ENCODE peak calls at places on chromosomes 3 and 15, in ten cellular contexts. One of them, this sample, is unnamed.

GRCh38 chr3:192571197-192571791 is 156.0 kb downstream of the FGF12 start:
- DNase-seq in prostate gland: peak; percentile 59
- DNase-seq in PC-3: peak; percentile 70
- DNase-seq in CD4-positive, alpha-beta T cell: no peak
- DNase-seq in lower lobe of right lung: peak; percentile 42
- DNase-seq in left lung: peak; percentile 44
- DNase-seq in mesenchymal stem cell: no peak
- DNase-seq in esophagus squamous epithelium: no peak
- DNase-seq in substantia nigra: peak; percentile 19
- DNase-seq in psoas muscle: peak; percentile 79
- DNase-seq in this sample: no peak

GRCh38 chr3:4825572-4826236 is 153.5 kb upstream of the BHLHE40 start:
- DNase-seq in psoas muscle: peak; percentile 63
- DNase-seq in lower lobe of right lung: peak; percentile 80
- DNase-seq in mesenchymal stem cell: no peak
- DNase-seq in CD4-positive, alpha-beta T cell: no peak
- DNase-seq in esophagus squamous epithelium: no peak
- DNase-seq in left lung: peak; percentile 84
- DNase-seq in PC-3: no peak
- DNase-seq in prostate gland: no peak
- DNase-seq in substantia nigra: no peak
- DNase-seq in this sample: no peak

GRCh38 chr15:77107068-77107467 is 36.2 kb upstream of the TSPAN3 start:
- DNase-seq in left lung: no peak
- DNase-seq in lower lobe of right lung: no peak
- DNase-seq in mesenchymal stem cell: peak; percentile 22
- DNase-seq in substantia nigra: no peak
- DNase-seq in esophagus squamous epithelium: no peak
- DNase-seq in psoas muscle: peak; percentile 70
- DNase-seq in PC-3: no peak
- DNase-seq in prostate gland: no peak
- DNase-seq in CD4-positive, alpha-beta T cell: no peak
- DNase-seq in this sample: no peak

GRCh38 chr3:136632625-136633081 is 119.5 kb downstream of the STAG1 start:
- DNase-seq in CD4-positive, alpha-beta T cell: no peak
- DNase-seq in left lung: no peak
- DNase-seq in esophagus squamous epithelium: no peak
- DNase-seq in prostate gland: no peak
- DNase-seq in lower lobe of right lung: no peak
- DNase-seq in mesenchymal stem cell: no peak
- DNase-seq in psoas muscle: no peak
- DNase-seq in PC-3: peak; percentile 92
- DNase-seq in substantia nigra: no peak
- DNase-seq in this sample: no peak

GRCh38 chr15:40238927-40239591 is at the start of gene PAK6:
- DNase-seq in prostate gland: peak; percentile 81
- DNase-seq in mesenchymal stem cell: peak; percentile 53
- DNase-seq in lower lobe of right lung: peak; percentile 66
- DNase-seq in psoas muscle: peak; percentile 68
- DNase-seq in PC-3: peak; percentile 93
- DNase-seq in substantia nigra: peak; percentile 46
- DNase-seq in CD4-positive, alpha-beta T cell: no peak
- DNase-seq in esophagus squamous epithelium: no peak
- DNase-seq in left lung: peak; percentile 80
- DNase-seq in this sample: no peak

GRCh38 chr15:97652700-97653167 is 307.8 kb upstream of the ARRDC4 start:
- DNase-seq in lower lobe of right lung: no peak
- DNase-seq in prostate gland: no peak
- DNase-seq in esophagus squamous epithelium: no peak
- DNase-seq in mesenchymal stem cell: peak; percentile 2
- DNase-seq in psoas muscle: peak; percentile 54
- DNase-seq in substantia nigra: no peak
- DNase-seq in left lung: no peak
- DNase-seq in CD4-positive, alpha-beta T cell: no peak
- DNase-seq in PC-3: no peak
- DNase-seq in this sample: no peak

GRCh38 chr3:29430558-29430971 is 149.7 kb downstream of the RBMS3 start:
- DNase-seq in prostate gland: no peak
- DNase-seq in esophagus squamous epithelium: no peak
- DNase-seq in psoas muscle: no peak
- DNase-seq in left lung: no peak
- DNase-seq in substantia nigra: no peak
- DNase-seq in CD4-positive, alpha-beta T cell: no peak
- DNase-seq in PC-3: peak; percentile 26
- DNase-seq in mesenchymal stem cell: peak; percentile 54
- DNase-seq in lower lobe of right lung: no peak
- DNase-seq in this sample: no peak

GRCh38 chr3:141091416-141091815 is 40.3 kb downstream of the SPSB4 start:
- DNase-seq in left lung: no peak
- DNase-seq in prostate gland: no peak
- DNase-seq in substantia nigra: no peak
- DNase-seq in lower lobe of right lung: no peak
- DNase-seq in CD4-positive, alpha-beta T cell: no peak
- DNase-seq in mesenchymal stem cell: no peak
- DNase-seq in esophagus squamous epithelium: no peak
- DNase-seq in psoas muscle: no peak
- DNase-seq in PC-3: no peak
- DNase-seq in this sample: no peak

GRCh38 chr3:172167892-172168648 is 128.7 kb downstream of the FNDC3B start:
- DNase-seq in mesenchymal stem cell: no peak
- DNase-seq in lower lobe of right lung: no peak
- DNase-seq in left lung: no peak
- DNase-seq in PC-3: no peak
- DNase-seq in prostate gland: no peak
- DNase-seq in psoas muscle: no peak
- DNase-seq in esophagus squamous epithelium: no peak
- DNase-seq in substantia nigra: no peak
- DNase-seq in CD4-positive, alpha-beta T cell: no peak
- DNase-seq in this sample: no peak

GRCh38 chr15:96462768-96463167 is 132.3 kb downstream of the NR2F2 start:
- DNase-seq in left lung: no peak
- DNase-seq in prostate gland: no peak
- DNase-seq in CD4-positive, alpha-beta T cell: no peak
- DNase-seq in psoas muscle: no peak
- DNase-seq in mesenchymal stem cell: no peak
- DNase-seq in PC-3: peak; percentile 21
- DNase-seq in esophagus squamous epithelium: no peak
- DNase-seq in lower lobe of right lung: no peak
- DNase-seq in substantia nigra: no peak
- DNase-seq in this sample: no peak

GRCh38 chr3:94028093-94028837 is at the start of gene STX19:
- DNase-seq in prostate gland: peak; percentile 47
- DNase-seq in esophagus squamous epithelium: no peak
- DNase-seq in left lung: no peak
- DNase-seq in substantia nigra: no peak
- DNase-seq in mesenchymal stem cell: no peak
- DNase-seq in lower lobe of right lung: no peak
- DNase-seq in PC-3: peak; percentile 70
- DNase-seq in CD4-positive, alpha-beta T cell: no peak
- DNase-seq in psoas muscle: no peak
- DNase-seq in this sample: no peak

DNA sequence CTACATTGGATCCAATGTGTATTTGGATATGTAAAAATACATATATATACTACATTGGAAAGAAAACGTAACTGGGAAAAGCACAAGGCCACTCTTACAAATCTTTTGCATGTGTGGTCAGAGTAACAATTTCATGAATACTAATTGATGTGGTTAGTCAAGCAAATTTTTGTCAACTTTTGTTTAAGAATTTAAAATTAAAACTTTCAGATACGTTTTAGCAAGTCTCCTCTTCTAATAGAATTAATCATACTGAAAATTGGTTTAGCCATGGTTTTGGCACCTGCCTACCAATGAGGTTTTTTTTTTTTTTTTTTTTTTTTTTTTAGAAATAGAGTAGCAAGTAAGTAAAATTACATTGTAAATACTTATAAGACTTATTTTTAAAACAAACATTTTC is 153.0 kb upstream of the CGNL1 start:
- DNase-seq in CD4-positive, alpha-beta T cell: no peak
- DNase-seq in mesenchymal stem cell: no peak
- DNase-seq in left lung: no peak
- DNase-seq in PC-3: no peak
- DNase-seq in substantia nigra: no peak
- DNase-seq in lower lobe of right lung: no peak
- DNase-seq in esophagus squamous epithelium: no peak
- DNase-seq in psoas muscle: no peak
- DNase-seq in prostate gland: no peak
- DNase-seq in this sample: no peak
- H3K27ac ChIP-seq in CD4-positive, alpha-beta T cell: no peak overlapping the region
- H3K27ac ChIP-seq in mesenchymal stem cell: no peak overlapping the region
- H3K27ac ChIP-seq in left lung: no peak overlapping the region
- H3K27ac ChIP-seq in PC-3: no peak overlapping the region
- H3K27ac ChIP-seq in substantia nigra: no peak overlapping the region
- H3K27ac ChIP-seq in lower lobe of right lung: no peak overlapping the region
- H3K27ac ChIP-seq in esophagus squamous epithelium: no peak overlapping the region
- H3K27ac ChIP-seq in psoas muscle: no peak overlapping the region
- H3K27ac ChIP-seq in prostate gland: no peak overlapping the region
- H3K27ac ChIP-seq in this sample: no peak overlapping the region

GRCh38 chr15:46365612-46366011 is 730.8 kb downstream of the SQOR start:
- DNase-seq in psoas muscle: peak; percentile 36
- DNase-seq in mesenchymal stem cell: peak; percentile 53
- DNase-seq in CD4-positive, alpha-beta T cell: no peak
- DNase-seq in substantia nigra: no peak
- DNase-seq in lower lobe of right lung: no peak
- DNase-seq in left lung: no peak
- DNase-seq in PC-3: peak; percentile 1
- DNase-seq in esophagus squamous epithelium: no peak
- DNase-seq in prostate gland: no peak
- DNase-seq in this sample: no peak

GRCh38 chr15:46366360-46367007 is 731.7 kb downstream of the SQOR start:
- DNase-seq in left lung: no peak
- DNase-seq in PC-3: no peak
- DNase-seq in mesenchymal stem cell: no peak
- DNase-seq in substantia nigra: no peak
- DNase-seq in psoas muscle: no peak
- DNase-seq in prostate gland: no peak
- DNase-seq in lower lobe of right lung: no peak
- DNase-seq in CD4-positive, alpha-beta T cell: no peak
- DNase-seq in esophagus squamous epithelium: no peak
- DNase-seq in this sample: no peak
- H3K27ac ChIP-seq in left lung: no peak overlapping the region
- H3K27ac ChIP-seq in PC-3: no peak overlapping the region
- H3K27ac ChIP-seq in mesenchymal stem cell: no peak overlapping the region
- H3K27ac ChIP-seq in substantia nigra: no peak overlapping the region
- H3K27ac ChIP-seq in psoas muscle: no peak overlapping the region
- H3K27ac ChIP-seq in prostate gland: no peak overlapping the region
- H3K27ac ChIP-seq in lower lobe of right lung: no peak overlapping the region
- H3K27ac ChIP-seq in CD4-positive, alpha-beta T cell: no peak overlapping the region
- H3K27ac ChIP-seq in esophagus squamous epithelium: no peak overlapping the region
- H3K27ac ChIP-seq in this sample: peak overlapping the region; percentile 31

GRCh38 chr15:41713047-41713446 is 52.8 kb downstream of the MGA start:
- DNase-seq in substantia nigra: peak; percentile 13
- DNase-seq in CD4-positive, alpha-beta T cell: no peak
- DNase-seq in left lung: no peak
- DNase-seq in mesenchymal stem cell: no peak
- DNase-seq in esophagus squamous epithelium: no peak
- DNase-seq in PC-3: no peak
- DNase-seq in prostate gland: peak; percentile 53
- DNase-seq in lower lobe of right lung: no peak
- DNase-seq in psoas muscle: no peak
- DNase-seq in this sample: no peak
- H3K27ac ChIP-seq in substantia nigra: peak overlapping the region; percentile 31
- H3K27ac ChIP-seq in CD4-positive, alpha-beta T cell: no peak overlapping the region
- H3K27ac ChIP-seq in left lung: no peak overlapping the region
- H3K27ac ChIP-seq in mesenchymal stem cell: no peak overlapping the region
- H3K27ac ChIP-seq in esophagus squamous epithelium: no peak overlapping the region
- H3K27ac ChIP-seq in PC-3: no peak overlapping the region
- H3K27ac ChIP-seq in prostate gland: peak overlapping the region; percentile 29
- H3K27ac ChIP-seq in lower lobe of right lung: no peak overlapping the region
- H3K27ac ChIP-seq in psoas muscle: no peak overlapping the region
- H3K27ac ChIP-seq in this sample: no peak overlapping the region

GRCh38 chr15:66786222-66786621 is 84.2 kb downstream of the SMAD6 start:
- DNase-seq in substantia nigra: no peak
- DNase-seq in prostate gland: no peak
- DNase-seq in CD4-positive, alpha-beta T cell: no peak
- DNase-seq in lower lobe of right lung: no peak
- DNase-seq in mesenchymal stem cell: no peak
- DNase-seq in esophagus squamous epithelium: no peak
- DNase-seq in left lung: no peak
- DNase-seq in psoas muscle: no peak
- DNase-seq in PC-3: no peak
- DNase-seq in this sample: no peak

GRCh38 chr15:66786708-66787471 is 84.9 kb downstream of the SMAD6 start:
- DNase-seq in left lung: no peak
- DNase-seq in lower lobe of right lung: no peak
- DNase-seq in PC-3: no peak
- DNase-seq in substantia nigra: no peak
- DNase-seq in CD4-positive, alpha-beta T cell: no peak
- DNase-seq in esophagus squamous epithelium: no peak
- DNase-seq in prostate gland: no peak
- DNase-seq in psoas muscle: no peak
- DNase-seq in mesenchymal stem cell: no peak
- DNase-seq in this sample: no peak

GRCh38 chr15:66787472-66787871 is 85.4 kb downstream of the SMAD6 start:
- DNase-seq in left lung: no peak
- DNase-seq in psoas muscle: no peak
- DNase-seq in lower lobe of right lung: no peak
- DNase-seq in PC-3: no peak
- DNase-seq in substantia nigra: no peak
- DNase-seq in esophagus squamous epithelium: no peak
- DNase-seq in CD4-positive, alpha-beta T cell: no peak
- DNase-seq in prostate gland: no peak
- DNase-seq in mesenchymal stem cell: no peak
- DNase-seq in this sample: peak; percentile 26

GRCh38 chr15:66788024-66788423 is 86.0 kb downstream of the SMAD6 start:
- DNase-seq in left lung: no peak
- DNase-seq in prostate gland: no peak
- DNase-seq in esophagus squamous epithelium: no peak
- DNase-seq in substantia nigra: no peak
- DNase-seq in CD4-positive, alpha-beta T cell: no peak
- DNase-seq in psoas muscle: no peak
- DNase-seq in mesenchymal stem cell: no peak
- DNase-seq in PC-3: no peak
- DNase-seq in lower lobe of right lung: no peak
- DNase-seq in this sample: no peak

GRCh38 chr15:66789029-66790025 is 87.3 kb downstream of the SMAD6 start:
- DNase-seq in prostate gland: no peak
- DNase-seq in left lung: peak; percentile 66
- DNase-seq in psoas muscle: no peak
- DNase-seq in CD4-positive, alpha-beta T cell: no peak
- DNase-seq in PC-3: peak; percentile 61
- DNase-seq in substantia nigra: no peak
- DNase-seq in esophagus squamous epithelium: no peak
- DNase-seq in lower lobe of right lung: no peak
- DNase-seq in mesenchymal stem cell: peak; percentile 83
- DNase-seq in this sample: no peak
- H3K27ac ChIP-seq in prostate gland: no peak overlapping the region
- H3K27ac ChIP-seq in left lung: no peak overlapping the region
- H3K27ac ChIP-seq in psoas muscle: no peak overlapping the region
- H3K27ac ChIP-seq in CD4-positive, alpha-beta T cell: no peak overlapping the region
- H3K27ac ChIP-seq in PC-3: no peak overlapping the region
- H3K27ac ChIP-seq in substantia nigra: no peak overlapping the region
- H3K27ac ChIP-seq in esophagus squamous epithelium: peak overlapping the region; percentile 52
- H3K27ac ChIP-seq in lower lobe of right lung: no peak overlapping the region
- H3K27ac ChIP-seq in mesenchymal stem cell: no peak overlapping the region
- H3K27ac ChIP-seq in this sample: no peak overlapping the region

DNA sequence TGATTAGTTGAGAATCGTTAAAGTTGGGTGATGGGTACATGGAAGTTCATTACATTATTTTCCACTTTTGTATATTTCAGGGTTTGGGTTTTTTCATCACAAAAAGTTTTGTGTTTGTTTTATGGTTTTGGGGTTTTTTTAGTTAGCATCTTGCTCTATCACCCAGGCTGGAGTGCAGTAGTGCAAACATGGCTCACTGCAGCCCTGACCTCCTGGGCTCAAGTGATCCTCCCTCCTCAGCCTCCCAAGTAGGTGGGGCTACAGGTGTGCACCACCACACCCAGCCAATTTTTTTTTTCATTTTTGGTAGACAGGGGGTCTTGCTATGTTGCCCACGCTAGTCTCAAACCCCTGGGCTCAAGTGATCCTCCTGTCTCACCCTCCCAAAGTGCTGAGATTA is 100.1 kb upstream of the CHD2 start:
- DNase-seq in esophagus squamous epithelium: no peak
- DNase-seq in mesenchymal stem cell: no peak
- DNase-seq in left lung: peak; percentile 13
- DNase-seq in CD4-positive, alpha-beta T cell: no peak
- DNase-seq in psoas muscle: no peak
- DNase-seq in prostate gland: no peak
- DNase-seq in PC-3: no peak
- DNase-seq in substantia nigra: no peak
- DNase-seq in lower lobe of right lung: no peak
- DNase-seq in this sample: no peak
- H3K27ac ChIP-seq in esophagus squamous epithelium: no peak overlapping the region
- H3K27ac ChIP-seq in mesenchymal stem cell: no peak overlapping the region
- H3K27ac ChIP-seq in left lung: no peak overlapping the region
- H3K27ac ChIP-seq in CD4-positive, alpha-beta T cell: no peak overlapping the region
- H3K27ac ChIP-seq in psoas muscle: peak overlapping the region; percentile 92
- H3K27ac ChIP-seq in prostate gland: no peak overlapping the region
- H3K27ac ChIP-seq in PC-3: no peak overlapping the region
- H3K27ac ChIP-seq in substantia nigra: no peak overlapping the region
- H3K27ac ChIP-seq in lower lobe of right lung: no peak overlapping the region
- H3K27ac ChIP-seq in this sample: no peak overlapping the region

This sample was measured in suprapubic skin.